ENCODE peak calls at places on chromosomes 6 and 20, in four cellular contexts. T, Y, E and D are unnamed samples.

GRCh38 chr20:51372176-51372803 is 170.2 kb downstream of the NFATC2 start:
- DNase-seq in T (peak), Y (peak), E (peak), D (peak)

GRCh38 chr20:64121586-64121985 is 14.2 kb upstream of the NPBWR2 start:
- DNase-seq in T (no peak), Y (no peak), E (no peak), D (no peak)

GRCh38 chr20:42366626-42367025 is 748.4 kb upstream of the CHD6 start:
- DNase-seq in T (no peak), Y (no peak), E (no peak), D (no peak)

GRCh38 chr6:146297815-146298214 is 245.8 kb upstream of the RAB32 start:
- DNase-seq in T (no peak), Y (no peak), E (no peak), D (no peak)

GRCh38 chr20:39105551-39105950 is 143.4 kb downstream of the DHX35 start:
- DNase-seq in T (no peak), Y (no peak), E (no peak), D (no peak)

GRCh38 chr6:129853996-129854711 is 7.0 kb downstream of the TMEM244 start:
- DNase-seq in T (no peak), Y (no peak), E (no peak), D (no peak)

GRCh38 chr6:159399953-159400352 is 230.8 kb downstream of the FNDC1 start:
- DNase-seq in T (no peak), Y (no peak), E (no peak), D (no peak)

GRCh38 chr20:40254023-40254772 is 434.8 kb downstream of the MAFB start:
- DNase-seq in T (no peak), Y (no peak), E (no peak), D (no peak)

GRCh38 chr6:70110128-70111022 is 192.5 kb downstream of the COL9A1 start:
- DNase-seq in T (no peak), Y (no peak), E (no peak), D (no peak)

GRCh38 chr20:17969276-17969883 is 562 bp downstream of the MGME1 start:
- DNase-seq in T (peak), Y (peak), E (peak), D (no peak)